ENCODE peak calls at places on chromosomes 6 and 20, in eight cellular contexts. O is NCI-H1105, Y is endothelial cell, D is M059J, I is SW480, H is left ventricle myocardium superior, Z is small intestine, M is H54. T is an unnamed sample.

GRCh38 chr6:33418690-33419291 is 884 bp upstream of the CUTA start:
- DNase-seq in O (no peak), Y (no peak), D (no peak), I (no peak), H (no peak), Z (no peak), M (no peak), T (no peak)

GRCh38 chr6:79712144-79712543 is 81.0 kb downstream of the SH3BGRL2 start:
- DNase-seq in O (no peak), Y (no peak), D (no peak), I (no peak), H (no peak), Z (no peak), M (no peak), T (no peak)

GRCh38 chr6:19297880-19298279 is 539.3 kb upstream of the ID4 start:
- DNase-seq in O (peak), Y (no peak), D (no peak), I (no peak), H (no peak), Z (no peak), M (no peak), T (no peak)

GRCh38 chr20:59751075-59751711 is 146.9 kb downstream of the PHACTR3 start:
- DNase-seq in O (peak), Y (peak), D (peak), I (peak), H (peak), Z (peak), M (peak), T (no peak)

GRCh38 chr20:32823737-32824588 is 4.2 kb downstream of the MAPRE1 start:
- DNase-seq in O (no peak), Y (no peak), D (peak), I (no peak), H (no peak), Z (no peak), M (no peak), T (no peak)

GRCh38 chr6:17580518-17581048 is 19.5 kb upstream of the FAM8A1 start:
- DNase-seq in O (no peak), Y (peak), D (no peak), I (peak), H (peak), Z (no peak), M (no peak), T (no peak)

GRCh38 chr20:19378057-19378456 is 165.6 kb downstream of the SLC24A3 start:
- DNase-seq in O (no peak), Y (no peak), D (no peak), I (no peak), H (no peak), Z (no peak), M (no peak), T (no peak)

GRCh38 chr20:19275630-19276071 is 63.2 kb downstream of the SLC24A3 start:
- DNase-seq in O (peak), Y (no peak), D (peak), I (no peak), H (peak), Z (peak), M (no peak), T (no peak)

GRCh38 chr6:1110164-1110563 is 201.7 kb upstream of the FOXQ1 start:
- DNase-seq in O (no peak), Y (no peak), D (peak), I (peak), H (no peak), Z (peak), M (no peak), T (no peak)

T was measured in brain pericyte.